ENCODE peak calls at places on chromosomes 1 and 21, in six cellular contexts. One of them, this sample, is unnamed.

GRCh38 chr1:41855713-41856112 is 63.0 kb downstream of the HIVEP3 start:
- DNase-seq in transverse colon: no peak
- DNase-seq in body of pancreas: no peak
- DNase-seq in IMR-90: no peak
- DNase-seq in sigmoid colon: no peak
- DNase-seq in stomach: no peak
- DNase-seq in this sample: no peak

GRCh38 chr21:36909901-36910561 is 56.4 kb downstream of the HLCS start:
- DNase-seq in transverse colon: no peak
- DNase-seq in body of pancreas: no peak
- DNase-seq in IMR-90: peak
- DNase-seq in sigmoid colon: no peak
- DNase-seq in stomach: no peak
- DNase-seq in this sample: no peak

GRCh38 chr21:44425895-44426662 is 29.2 kb upstream of the LRRC3 start:
- DNase-seq in transverse colon: no peak
- DNase-seq in body of pancreas: no peak
- DNase-seq in IMR-90: no peak
- DNase-seq in sigmoid colon: peak
- DNase-seq in stomach: no peak
- DNase-seq in this sample: peak

GRCh38 chr1:36377776-36378175 is 7.9 kb downstream of the STK40 start:
- DNase-seq in transverse colon: no peak
- DNase-seq in body of pancreas: no peak
- DNase-seq in IMR-90: no peak
- DNase-seq in sigmoid colon: no peak
- DNase-seq in stomach: no peak
- DNase-seq in this sample: no peak

GRCh38 chr1:176177764-176178163 is 29.3 kb downstream of the COP1 start:
- DNase-seq in transverse colon: no peak
- DNase-seq in body of pancreas: no peak
- DNase-seq in IMR-90: no peak
- DNase-seq in sigmoid colon: no peak
- DNase-seq in stomach: no peak
- DNase-seq in this sample: no peak

GRCh38 chr1:240122639-240123604 is 31.2 kb downstream of the FMN2 start:
- DNase-seq in transverse colon: peak
- DNase-seq in body of pancreas: peak
- DNase-seq in IMR-90: no peak
- DNase-seq in sigmoid colon: no peak
- DNase-seq in stomach: no peak
- DNase-seq in this sample: no peak

GRCh38 chr1:241813768-241814270 is 34.2 kb upstream of the EXO1 start:
- DNase-seq in transverse colon: no peak
- DNase-seq in body of pancreas: no peak
- DNase-seq in IMR-90: peak
- DNase-seq in sigmoid colon: no peak
- DNase-seq in stomach: no peak
- DNase-seq in this sample: no peak

GRCh38 chr1:56715161-56715560 is 70.0 kb downstream of the PRKAA2 start:
- DNase-seq in transverse colon: no peak
- DNase-seq in body of pancreas: no peak
- DNase-seq in IMR-90: peak
- DNase-seq in sigmoid colon: no peak
- DNase-seq in stomach: no peak
- DNase-seq in this sample: no peak

GRCh38 chr1:168920456-168921094 is 185.9 kb upstream of the ATP1B1 start:
- DNase-seq in transverse colon: no peak
- DNase-seq in body of pancreas: peak
- DNase-seq in IMR-90: peak
- DNase-seq in sigmoid colon: peak
- DNase-seq in stomach: peak
- DNase-seq in this sample: no peak

GRCh38 chr1:43586136-43586726 is 55.5 kb downstream of the PTPRF start:
- DNase-seq in transverse colon: no peak
- DNase-seq in body of pancreas: no peak
- DNase-seq in IMR-90: no peak
- DNase-seq in sigmoid colon: no peak
- DNase-seq in stomach: no peak
- DNase-seq in this sample: no peak

GRCh38 chr1:172662464-172663109 is 3.7 kb downstream of the FASLG start:
- DNase-seq in transverse colon: peak
- DNase-seq in body of pancreas: peak
- DNase-seq in IMR-90: peak
- DNase-seq in sigmoid colon: no peak
- DNase-seq in stomach: peak
- DNase-seq in this sample: peak

GRCh38 chr21:38898422-38899098 is 92.8 kb downstream of the ETS2 start:
- DNase-seq in transverse colon: no peak
- DNase-seq in body of pancreas: no peak
- DNase-seq in IMR-90: no peak
- DNase-seq in sigmoid colon: no peak
- DNase-seq in stomach: no peak
- DNase-seq in this sample: no peak

GRCh38 chr1:44405041-44405803 is at the start of gene RNF220:
- DNase-seq in transverse colon: peak
- DNase-seq in body of pancreas: peak
- DNase-seq in IMR-90: peak
- DNase-seq in sigmoid colon: no peak
- DNase-seq in stomach: peak
- DNase-seq in this sample: peak

GRCh38 chr21:45330075-45330781 is 42.5 kb upstream of the POFUT2 start:
- DNase-seq in transverse colon: peak
- DNase-seq in body of pancreas: peak
- DNase-seq in IMR-90: peak
- DNase-seq in sigmoid colon: peak
- DNase-seq in stomach: no peak
- DNase-seq in this sample: peak

GRCh38 chr1:67536957-67537646 is 106.9 kb upstream of the SERBP1 start:
- DNase-seq in transverse colon: no peak
- DNase-seq in body of pancreas: no peak
- DNase-seq in IMR-90: no peak
- DNase-seq in sigmoid colon: no peak
- DNase-seq in stomach: no peak
- DNase-seq in this sample: no peak

GRCh38 chr1:233790662-233791371 is 113.7 kb upstream of the SLC35F3 start:
- DNase-seq in transverse colon: peak
- DNase-seq in body of pancreas: peak
- DNase-seq in IMR-90: peak
- DNase-seq in sigmoid colon: no peak
- DNase-seq in stomach: peak
- DNase-seq in this sample: no peak

GRCh38 chr1:103248417-103249102 is 140.2 kb upstream of the COL11A1 start:
- DNase-seq in transverse colon: no peak
- DNase-seq in body of pancreas: no peak
- DNase-seq in IMR-90: no peak
- DNase-seq in sigmoid colon: no peak
- DNase-seq in stomach: no peak
- DNase-seq in this sample: no peak

GRCh38 chr21:33023574-33024277 is 2.0 kb upstream of the OLIG2 start:
- DNase-seq in transverse colon: no peak
- DNase-seq in body of pancreas: no peak
- DNase-seq in IMR-90: no peak
- DNase-seq in sigmoid colon: no peak
- DNase-seq in stomach: no peak
- DNase-seq in this sample: no peak

GRCh38 chr1:65572701-65573421 is 152.4 kb downstream of the LEPR start:
- DNase-seq in transverse colon: no peak
- DNase-seq in body of pancreas: no peak
- DNase-seq in IMR-90: no peak
- DNase-seq in sigmoid colon: no peak
- DNase-seq in stomach: no peak
- DNase-seq in this sample: no peak

GRCh38 chr1:8351693-8352470 is 34.0 kb downstream of the SLC45A1 start:
- DNase-seq in transverse colon: no peak
- DNase-seq in body of pancreas: no peak
- DNase-seq in IMR-90: no peak
- DNase-seq in sigmoid colon: peak
- DNase-seq in stomach: no peak
- DNase-seq in this sample: no peak

GRCh38 chr1:202274611-202275010 is 67.1 kb downstream of the UBE2T start:
- DNase-seq in transverse colon: peak
- DNase-seq in body of pancreas: no peak
- DNase-seq in IMR-90: peak
- DNase-seq in sigmoid colon: no peak
- DNase-seq in stomach: peak
- DNase-seq in this sample: peak

GRCh38 chr1:41322835-41323234 is 38.4 kb upstream of the FOXO6 start:
- DNase-seq in transverse colon: peak
- DNase-seq in body of pancreas: peak
- DNase-seq in IMR-90: no peak
- DNase-seq in sigmoid colon: no peak
- DNase-seq in stomach: peak
- DNase-seq in this sample: no peak

GRCh38 chr1:55589656-55590297 is 374.6 kb upstream of the USP24 start:
- DNase-seq in transverse colon: no peak
- DNase-seq in body of pancreas: no peak
- DNase-seq in IMR-90: no peak
- DNase-seq in sigmoid colon: no peak
- DNase-seq in stomach: no peak
- DNase-seq in this sample: no peak

GRCh38 chr1:24286246-24287010 is 32.7 kb upstream of the GRHL3 start:
- DNase-seq in transverse colon: no peak
- DNase-seq in body of pancreas: no peak
- DNase-seq in IMR-90: no peak
- DNase-seq in sigmoid colon: no peak
- DNase-seq in stomach: no peak
- DNase-seq in this sample: no peak
- TF ChIP-seq POLR2A in transverse colon: no peak
- TF ChIP-seq POLR2A in body of pancreas: no peak
- TF ChIP-seq POLR2A in IMR-90: no peak
- TF ChIP-seq POLR2A in sigmoid colon: no peak
- TF ChIP-seq POLR2A in stomach: no peak
- TF ChIP-seq POLR2A in this sample: no peak

GRCh38 chr1:111821121-111821745 is 65.5 kb downstream of the DDX20 start:
- DNase-seq in transverse colon: no peak
- DNase-seq in body of pancreas: no peak
- DNase-seq in IMR-90: no peak
- DNase-seq in sigmoid colon: no peak
- DNase-seq in stomach: no peak
- DNase-seq in this sample: peak
- TF ChIP-seq POLR2A in transverse colon: no peak
- TF ChIP-seq POLR2A in body of pancreas: no peak
- TF ChIP-seq POLR2A in IMR-90: no peak
- TF ChIP-seq POLR2A in sigmoid colon: no peak
- TF ChIP-seq POLR2A in stomach: no peak
- TF ChIP-seq POLR2A in this sample: no peak

GRCh38 chr1:19325958-19326747 is 14.0 kb downstream of the SLC66A1 start:
- DNase-seq in transverse colon: no peak
- DNase-seq in body of pancreas: no peak
- DNase-seq in IMR-90: no peak
- DNase-seq in sigmoid colon: no peak
- DNase-seq in stomach: no peak
- DNase-seq in this sample: no peak

GRCh38 chr1:19323987-19324664 is 12.0 kb downstream of the SLC66A1 start:
- DNase-seq in transverse colon: no peak
- DNase-seq in body of pancreas: no peak
- DNase-seq in IMR-90: no peak
- DNase-seq in sigmoid colon: no peak
- DNase-seq in stomach: no peak
- DNase-seq in this sample: peak

GRCh38 chr1:19326748-19327065 is 14.6 kb downstream of the SLC66A1 start:
- DNase-seq in transverse colon: no peak
- DNase-seq in body of pancreas: no peak
- DNase-seq in IMR-90: no peak
- DNase-seq in sigmoid colon: no peak
- DNase-seq in stomach: no peak
- DNase-seq in this sample: no peak

GRCh38 chr1:19324665-19324990 is 12.5 kb downstream of the SLC66A1 start:
- DNase-seq in transverse colon: no peak
- DNase-seq in body of pancreas: no peak
- DNase-seq in IMR-90: no peak
- DNase-seq in sigmoid colon: no peak
- DNase-seq in stomach: no peak
- DNase-seq in this sample: no peak

DNA sequence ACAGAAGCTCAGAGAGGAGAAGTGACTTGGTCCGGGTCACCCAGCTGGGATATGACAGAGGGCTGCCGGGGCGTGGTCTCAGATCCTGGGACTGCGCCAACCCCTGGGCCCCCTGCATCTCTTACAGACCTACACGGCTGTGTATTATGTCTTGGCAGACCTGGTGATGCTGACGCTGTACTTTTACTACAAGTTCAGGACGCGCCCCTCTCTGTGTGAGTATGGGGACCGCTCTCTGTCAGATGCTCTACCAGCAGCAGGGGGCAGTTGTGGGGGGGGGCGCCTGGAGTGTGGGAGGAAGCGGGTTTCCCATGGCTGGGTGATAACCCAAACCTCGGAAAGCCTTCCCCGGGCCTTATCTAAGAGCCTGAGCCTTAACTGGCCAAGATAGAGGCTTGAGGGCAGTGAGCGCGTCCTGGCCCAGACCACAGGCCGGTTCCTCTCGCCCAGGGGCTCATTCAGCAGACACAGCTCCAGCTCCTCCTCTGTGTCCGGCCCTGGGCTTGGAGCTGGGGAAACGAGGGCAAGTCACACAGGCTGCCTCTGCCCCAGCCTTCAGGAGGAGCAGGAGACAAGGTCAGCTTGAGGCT is 13.3 kb downstream of the SLC66A1 start:
- DNase-seq in transverse colon: no peak
- DNase-seq in body of pancreas: no peak
- DNase-seq in IMR-90: no peak
- DNase-seq in sigmoid colon: no peak
- DNase-seq in stomach: no peak
- DNase-seq in this sample: no peak
- TF ChIP-seq POLR2A in transverse colon: no peak
- TF ChIP-seq POLR2A in body of pancreas: no peak
- TF ChIP-seq POLR2A in IMR-90: no peak
- TF ChIP-seq POLR2A in sigmoid colon: no peak
- TF ChIP-seq POLR2A in stomach: no peak
- TF ChIP-seq POLR2A in this sample: no peak

DNA sequence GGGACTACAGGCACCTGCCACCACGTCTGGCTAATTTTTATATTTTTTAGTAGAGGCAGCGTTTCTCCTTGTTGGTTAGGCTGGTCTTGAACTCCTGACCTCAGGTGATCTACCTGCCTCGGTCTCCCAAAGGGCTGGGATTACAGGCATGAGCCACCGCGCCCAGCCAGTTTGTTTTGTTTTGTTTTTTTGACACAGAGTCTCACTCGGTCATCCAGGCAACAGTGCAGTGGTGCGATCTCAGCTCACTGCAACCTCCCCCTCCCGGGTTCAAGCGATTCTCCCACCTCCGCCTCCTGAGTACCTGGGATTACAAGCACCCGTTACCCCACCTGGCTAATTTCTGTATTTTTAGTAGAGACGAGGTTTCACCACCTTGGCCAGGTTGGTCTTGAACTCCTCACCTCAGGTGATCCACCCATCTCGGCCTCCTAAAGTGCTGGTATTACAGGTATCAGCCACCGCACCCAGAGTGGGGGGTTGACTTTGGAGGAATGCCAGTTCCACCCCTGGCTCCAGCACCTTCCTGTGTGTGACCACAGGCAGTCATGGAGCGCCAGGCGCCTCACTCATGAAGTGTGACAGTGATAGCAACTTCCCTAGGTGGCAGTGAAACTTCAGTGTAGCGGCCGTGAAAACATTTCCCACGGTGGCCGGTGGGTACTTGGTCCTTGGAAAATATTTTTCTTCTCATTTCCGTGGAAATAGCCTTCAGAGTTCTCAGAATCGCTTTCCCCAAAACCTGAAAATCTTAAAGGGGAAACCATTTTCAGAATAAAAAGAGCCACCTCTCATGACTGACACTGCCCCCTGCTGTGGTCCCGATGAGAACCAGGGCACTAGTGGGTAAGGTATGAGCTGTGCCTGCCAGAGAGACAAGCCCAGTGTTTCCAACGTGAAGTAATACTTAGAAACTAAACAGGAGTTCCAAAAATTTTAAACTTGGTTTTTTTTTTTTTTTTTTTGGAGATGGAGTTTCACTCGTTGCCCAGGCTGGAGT is 48.6 kb downstream of the WDR4 start:
- DNase-seq in transverse colon: no peak
- DNase-seq in body of pancreas: no peak
- DNase-seq in IMR-90: no peak
- DNase-seq in sigmoid colon: peak
- DNase-seq in stomach: peak
- DNase-seq in this sample: peak
- TF ChIP-seq POLR2A in transverse colon: no peak
- TF ChIP-seq POLR2A in body of pancreas: no peak
- TF ChIP-seq POLR2A in IMR-90: no peak
- TF ChIP-seq POLR2A in sigmoid colon: no peak
- TF ChIP-seq POLR2A in stomach: no peak
- TF ChIP-seq POLR2A in this sample: no peak

This sample was measured in spleen.